ENCODE peak calls at places on chromosomes 6 and 20, in nine cellular contexts. O, J, R, C, H, T, N, Q and G are unnamed samples.

GRCh38 chr6:109690373-109690739 is 646 bp downstream of the AK9 start:
- DNase-seq in O (no peak), J (peak; percentile 14), R (peak; percentile 83), C (no peak), H (peak; percentile 78), T (peak; percentile 64), N (peak; percentile 80), Q (no peak), G (peak; percentile 94)

GRCh38 chr20:32358883-32359632 is 927 bp downstream of the ASXL1 start:
- DNase-seq in O (peak; percentile 51), J (peak; percentile 62), R (peak; percentile 84), C (no peak), H (peak; percentile 77), T (peak; percentile 74), N (peak; percentile 85), Q (no peak), G (peak; percentile 92)

GRCh38 chr6:75283907-75284284 is 696 bp downstream of the TMEM30A start:
- DNase-seq in O (no peak), J (no peak), R (no peak), C (no peak), H (no peak), T (peak; percentile 20), N (no peak), Q (no peak), G (no peak)

GRCh38 chr6:108562503-108562993 is 1.8 kb downstream of the FOXO3 start:
- DNase-seq in O (peak; percentile 81), J (peak; percentile 35), R (peak; percentile 65), C (peak; percentile 93), H (peak; percentile 88), T (no peak), N (peak; percentile 64), Q (no peak), G (peak; percentile 95)

GRCh38 chr20:62844182-62844581 is 17.4 kb downstream of the TCFL5 start:
- DNase-seq in O (no peak), J (no peak), R (no peak), C (no peak), H (no peak), T (no peak), N (no peak), Q (no peak), G (no peak)

GRCh38 chr20:45812157-45813005 is at the start of gene UBE2C:
- DNase-seq in O (peak; percentile 100), J (peak; percentile 99), R (peak; percentile 97), C (peak; percentile 100), H (peak; percentile 99), T (peak; percentile 93), N (peak; percentile 96), Q (peak; percentile 99), G (peak; percentile 99)

GRCh38 chr6:149317656-149318571 is at the start of gene TAB2:
- DNase-seq in O (no peak), J (no peak), R (peak; percentile 44), C (no peak), H (peak; percentile 25), T (peak; percentile 62), N (peak; percentile 65), Q (no peak), G (peak; percentile 81)

GRCh38 chr20:4091332-4092135 is 76.2 kb upstream of the RNF24 start:
- DNase-seq in O (peak; percentile 96), J (peak; percentile 89), R (peak; percentile 66), C (no peak), H (peak; percentile 67), T (peak; percentile 49), N (peak; percentile 74), Q (peak; percentile 73), G (peak; percentile 94)

GRCh38 chr6:42453027-42453648 is 1.4 kb upstream of the TRERF1 start:
- DNase-seq in O (peak; percentile 90), J (peak; percentile 62), R (peak; percentile 87), C (peak; percentile 36), H (peak; percentile 88), T (peak; percentile 76), N (peak; percentile 83), Q (peak; percentile 78), G (peak; percentile 96)

GRCh38 chr20:60976139-60976538 is 275.9 kb upstream of the CDH4 start:
- DNase-seq in O (no peak), J (no peak), R (no peak), C (no peak), H (no peak), T (no peak), N (no peak), Q (no peak), G (no peak)

GRCh38 chr20:48196006-48196405 is 410.7 kb upstream of the SULF2 start:
- DNase-seq in O (no peak), J (no peak), R (no peak), C (no peak), H (no peak), T (no peak), N (no peak), Q (no peak), G (no peak)

GRCh38 chr6:92759195-92759594 is 660.2 kb downstream of the EPHA7 start:
- DNase-seq in O (no peak), J (no peak), R (no peak), C (no peak), H (no peak), T (no peak), N (no peak), Q (no peak), G (no peak)

GRCh38 chr6:28423546-28423945 is 19.7 kb downstream of the ZSCAN23 start:
- DNase-seq in O (no peak), J (no peak), R (no peak), C (no peak), H (no peak), T (no peak), N (no peak), Q (no peak), G (no peak)

GRCh38 chr6:43924222-43924702 is 154.3 kb downstream of the VEGFA start:
- DNase-seq in O (peak; percentile 56), J (no peak), R (no peak), C (no peak), H (peak; percentile 50), T (peak; percentile 57), N (peak; percentile 51), Q (no peak), G (no peak)

GRCh38 chr6:96089173-96089572 is 73.4 kb downstream of the FUT9 start:
- DNase-seq in O (no peak), J (no peak), R (no peak), C (peak; percentile 2), H (peak; percentile 9), T (no peak), N (no peak), Q (no peak), G (peak; percentile 80)

GRCh38 chr6:44674226-44675155 is 287.0 kb downstream of the CDC5L start:
- DNase-seq in O (no peak), J (no peak), R (no peak), C (no peak), H (no peak), T (no peak), N (no peak), Q (no peak), G (no peak)

GRCh38 chr20:41213150-41213820 is 75.9 kb downstream of the PLCG1 start:
- DNase-seq in O (peak; percentile 48), J (no peak), R (no peak), C (no peak), H (peak; percentile 34), T (no peak), N (no peak), Q (no peak), G (no peak)
- H3K27ac ChIP-seq in O (no peak overlapping the region), J (no peak overlapping the region), R (no peak overlapping the region), C (no peak overlapping the region), H (no peak overlapping the region), T (no peak overlapping the region), N (no peak overlapping the region), Q (no peak overlapping the region), G (no peak overlapping the region)

DNA sequence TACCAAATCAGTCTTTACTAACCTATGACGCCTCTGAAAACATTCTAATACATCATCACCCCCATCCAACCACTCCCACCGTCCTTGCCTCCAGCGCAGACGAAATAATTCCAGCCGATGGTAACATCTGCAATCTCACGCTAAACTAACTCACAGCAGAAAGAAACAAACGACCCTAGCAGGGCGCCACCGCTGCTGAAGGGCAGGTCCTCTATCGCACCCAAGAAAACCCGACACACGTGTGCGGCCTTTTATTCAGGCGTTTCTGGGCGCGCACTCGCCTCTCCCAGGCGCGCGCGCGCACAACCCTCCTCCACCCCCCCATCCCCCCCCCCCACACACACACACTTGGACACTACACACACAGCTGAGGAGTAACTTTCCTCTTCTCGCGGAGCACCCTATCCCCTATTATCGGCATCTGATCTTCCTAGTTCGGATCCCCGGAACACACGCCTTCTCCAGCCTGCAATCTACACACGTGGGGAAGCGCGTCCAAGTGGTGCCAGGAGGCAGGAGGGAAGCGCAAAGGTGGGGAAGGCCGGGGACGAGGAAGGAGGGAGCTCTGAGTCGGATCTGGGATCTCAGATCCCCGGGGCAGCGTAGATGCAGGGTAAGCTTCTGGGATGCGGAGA is 1.4 kb downstream of the GFOD1 start:
- DNase-seq in O (peak; percentile 30), J (peak; percentile 42), R (peak; percentile 33), C (no peak), H (peak; percentile 31), T (no peak), N (peak; percentile 37), Q (no peak), G (peak; percentile 75)
- TF ChIP-seq CTCF in O (no peak), J (no peak), R (no peak), C (no peak), H (no peak), T (no peak), N (no peak), Q (no peak), G (no peak)

DNA sequence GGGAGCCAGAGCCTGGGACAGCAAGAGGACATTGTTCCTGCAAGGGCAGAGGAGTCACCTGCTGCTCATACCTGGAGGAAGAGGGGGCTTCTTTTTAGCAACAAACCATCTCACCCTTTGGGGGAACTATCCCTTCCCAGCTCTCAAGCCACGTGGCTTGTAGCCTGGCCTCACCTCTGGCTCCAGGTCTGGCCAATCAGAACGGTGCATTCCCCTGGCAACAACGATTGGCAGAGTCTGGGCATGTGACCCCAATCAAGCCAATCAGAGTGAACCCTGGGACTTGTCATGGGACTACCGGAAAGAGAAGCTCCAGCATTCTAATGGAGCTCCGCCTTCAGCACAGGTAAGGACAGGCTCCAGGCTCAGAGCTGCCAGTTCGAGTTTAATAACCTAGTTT is 33.6 kb downstream of the KCNB1 start:
- DNase-seq in O (no peak), J (no peak), R (no peak), C (no peak), H (no peak), T (no peak), N (no peak), Q (no peak), G (peak; percentile 79)
- H3K27ac ChIP-seq in O (no peak overlapping the region), J (no peak overlapping the region), R (peak overlapping the region; percentile 76), C (no peak overlapping the region), H (no peak overlapping the region), T (no peak overlapping the region), N (no peak overlapping the region), Q (no peak overlapping the region), G (no peak overlapping the region)

DNA sequence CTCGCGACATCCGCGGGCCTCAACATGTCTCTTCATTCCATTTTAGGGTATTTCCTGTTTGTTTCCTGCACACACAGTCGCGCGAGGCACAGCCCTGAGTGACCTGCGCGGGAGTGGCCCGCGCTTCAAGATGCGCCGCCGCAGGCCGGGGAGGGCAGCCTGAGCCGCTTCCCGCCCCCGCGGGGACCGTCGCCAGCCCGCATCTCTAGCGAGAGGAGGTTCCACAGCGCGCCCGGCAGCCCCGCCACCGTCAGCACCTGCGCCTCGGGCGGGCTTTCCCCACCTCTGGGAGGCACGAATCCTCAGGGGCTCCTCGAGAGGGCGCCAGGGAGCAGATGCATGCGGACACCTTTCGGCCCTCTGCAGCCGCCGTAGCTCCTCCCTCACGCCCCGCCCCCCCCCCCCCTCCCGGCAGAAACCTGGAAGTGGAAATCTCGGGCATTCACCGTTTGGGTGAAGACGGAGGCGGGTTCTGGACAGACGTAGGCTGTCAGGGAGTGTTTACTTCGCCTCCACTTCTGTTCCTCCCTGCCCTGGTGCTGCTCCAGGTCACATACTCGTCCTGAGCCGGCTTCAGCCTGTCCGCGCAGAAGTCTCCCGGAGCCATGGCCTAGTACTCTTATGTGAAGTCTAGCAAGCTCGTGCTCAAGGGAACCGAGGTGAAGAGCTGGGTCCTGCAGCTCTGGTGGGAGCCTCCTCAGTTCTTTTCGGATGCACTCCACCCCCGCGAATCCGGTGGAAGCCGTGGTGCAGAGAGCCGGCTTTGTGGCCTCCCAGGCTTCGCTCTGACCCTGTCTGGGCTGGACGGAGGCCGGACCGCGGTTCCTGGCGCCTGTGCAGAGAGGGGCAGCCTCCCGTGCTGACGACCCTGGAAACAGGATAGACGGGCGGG is 880.5 kb upstream of the DEFB115 start:
- DNase-seq in O (peak; percentile 79), J (peak; percentile 67), R (peak; percentile 55), C (peak; percentile 67), H (peak; percentile 90), T (peak; percentile 89), N (peak; percentile 87), Q (peak; percentile 37), G (peak; percentile 75)
- TF ChIP-seq CTCF in O (peak; percentile 61), J (peak; percentile 56), R (peak; percentile 82), C (peak; percentile 98), H (peak; percentile 57), T (peak; percentile 45), N (peak; percentile 56), Q (peak; percentile 59), G (peak; percentile 47)